ENCODE peak calls at places on chromosomes 2 and 18, in nine cellular contexts. G is cardiac fibroblast, D is neural progenitor cell, U is activated B cell treated with CpG ODN at 0.5 μM for 24 hours, J is nephron progenitor cell, Y is GM20000, A is A549, M is heart left ventricle, O is IMR-90. T is an unnamed sample.
A peak's percentile ranks its signal among the peaks of the same experiment; 100 is the strongest.

GRCh38 chr2:176385219-176385618 is 116.0 kb downstream of the MTX2 start:
- DNase-seq in G (no peak), D (no peak), U (no peak), J (no peak), Y (no peak), A (no peak), M (no peak), O (no peak), T (no peak)

GRCh38 chr18:5759169-5759568 is 136.2 kb downstream of the TMEM200C start:
- DNase-seq in G (no peak), D (peak; percentile 21), U (no peak), J (no peak), Y (no peak), A (no peak), M (no peak), O (no peak), T (no peak)

GRCh38 chr18:8341481-8342230 is 267.6 kb upstream of the RAB12 start:
- DNase-seq in G (peak; percentile 72), D (no peak), U (no peak), J (no peak), Y (no peak), A (peak; percentile 97), M (no peak), O (peak; percentile 75), T (no peak)

GRCh38 chr18:42182728-42183700 is 228.0 kb downstream of the PIK3C3 start:
- DNase-seq in G (no peak), D (no peak), U (no peak), J (no peak), Y (no peak), A (no peak), M (no peak), O (no peak), T (no peak)

GRCh38 chr2:53632714-53633113 is 134.9 kb upstream of the CHAC2 start:
- DNase-seq in G (peak; percentile 23), D (no peak), U (no peak), J (no peak), Y (no peak), A (no peak), M (no peak), O (peak; percentile 2), T (no peak)

GRCh38 chr18:48138660-48139426 is 208.4 kb upstream of the SMAD2 start:
- DNase-seq in G (no peak), D (no peak), U (no peak), J (no peak), Y (no peak), A (no peak), M (no peak), O (no peak), T (no peak)

GRCh38 chr2:223989206-223989859 is 32.1 kb downstream of the MRPL44 start:
- DNase-seq in G (no peak), D (peak; percentile 58), U (no peak), J (no peak), Y (no peak), A (peak; percentile 30), M (no peak), O (no peak), T (no peak)

GRCh38 chr2:21413082-21413481 is 289.3 kb downstream of the TDRD15 start:
- DNase-seq in G (no peak), D (no peak), U (no peak), J (no peak), Y (no peak), A (no peak), M (no peak), O (peak; percentile 85), T (no peak)

GRCh38 chr2:159968282-159968900 is 94.0 kb downstream of the PLA2R1 start:
- DNase-seq in G (peak; percentile 78), D (peak; percentile 84), U (no peak), J (peak; percentile 13), Y (peak; percentile 43), A (peak; percentile 41), M (peak; percentile 30), O (peak; percentile 41), T (no peak)

GRCh38 chr18:10040287-10041011 is 126.6 kb downstream of the VAPA start:
- DNase-seq in G (peak; percentile 87), D (no peak), U (no peak), J (no peak), Y (no peak), A (no peak), M (no peak), O (peak; percentile 76), T (no peak)

GRCh38 chr18:62342884-62343283 is 17.8 kb downstream of the TNFRSF11A start:
- DNase-seq in G (no peak), D (no peak), U (no peak), J (no peak), Y (no peak), A (no peak), M (no peak), O (no peak), T (no peak)

GRCh38 chr2:95353613-95354468 is 48.7 kb upstream of the FAHD2A start:
- DNase-seq in G (no peak), D (no peak), U (no peak), J (no peak), Y (no peak), A (no peak), M (no peak), O (no peak), T (no peak)

GRCh38 chr2:31434911-31435310 is 20.4 kb upstream of the XDH start:
- DNase-seq in G (no peak), D (no peak), U (no peak), J (no peak), Y (no peak), A (peak; percentile 29), M (no peak), O (peak; percentile 17), T (no peak)
- TF ChIP-seq CTCF in G (peak; percentile 27), D (peak; percentile 26), U (no peak), J (no peak), Y (no peak), A (peak; percentile 65), M (no peak), O (peak; percentile 41), T (no peak)

GRCh38 chr2:165141601-165142000 is 62.2 kb downstream of the SCN3A start:
- DNase-seq in G (no peak), D (no peak), U (no peak), J (no peak), Y (no peak), A (no peak), M (no peak), O (peak; percentile 3), T (no peak)
- TF ChIP-seq CTCF in G (peak; percentile 19), D (peak; percentile 27), U (no peak), J (no peak), Y (no peak), A (no peak), M (no peak), O (peak; percentile 35), T (peak; percentile 51)

GRCh38 chr2:233060500-233061006 is 411 bp downstream of the INPP5D start:
- DNase-seq in G (no peak), D (no peak), U (no peak), J (no peak), Y (no peak), A (no peak), M (no peak), O (no peak), T (no peak)

GRCh38 chr2:233062946-233063268 is 2.8 kb downstream of the INPP5D start:
- DNase-seq in G (no peak), D (no peak), U (no peak), J (no peak), Y (no peak), A (no peak), M (no peak), O (no peak), T (no peak)

GRCh38 chr2:233062447-233062842 is 2.3 kb downstream of the INPP5D start:
- DNase-seq in G (no peak), D (no peak), U (peak; percentile 15), J (no peak), Y (no peak), A (no peak), M (no peak), O (no peak), T (no peak)

GRCh38 chr2:233061007-233061590 is 957 bp downstream of the INPP5D start:
- DNase-seq in G (no peak), D (no peak), U (peak; percentile 56), J (no peak), Y (peak; percentile 75), A (no peak), M (no peak), O (no peak), T (no peak)

DNA sequence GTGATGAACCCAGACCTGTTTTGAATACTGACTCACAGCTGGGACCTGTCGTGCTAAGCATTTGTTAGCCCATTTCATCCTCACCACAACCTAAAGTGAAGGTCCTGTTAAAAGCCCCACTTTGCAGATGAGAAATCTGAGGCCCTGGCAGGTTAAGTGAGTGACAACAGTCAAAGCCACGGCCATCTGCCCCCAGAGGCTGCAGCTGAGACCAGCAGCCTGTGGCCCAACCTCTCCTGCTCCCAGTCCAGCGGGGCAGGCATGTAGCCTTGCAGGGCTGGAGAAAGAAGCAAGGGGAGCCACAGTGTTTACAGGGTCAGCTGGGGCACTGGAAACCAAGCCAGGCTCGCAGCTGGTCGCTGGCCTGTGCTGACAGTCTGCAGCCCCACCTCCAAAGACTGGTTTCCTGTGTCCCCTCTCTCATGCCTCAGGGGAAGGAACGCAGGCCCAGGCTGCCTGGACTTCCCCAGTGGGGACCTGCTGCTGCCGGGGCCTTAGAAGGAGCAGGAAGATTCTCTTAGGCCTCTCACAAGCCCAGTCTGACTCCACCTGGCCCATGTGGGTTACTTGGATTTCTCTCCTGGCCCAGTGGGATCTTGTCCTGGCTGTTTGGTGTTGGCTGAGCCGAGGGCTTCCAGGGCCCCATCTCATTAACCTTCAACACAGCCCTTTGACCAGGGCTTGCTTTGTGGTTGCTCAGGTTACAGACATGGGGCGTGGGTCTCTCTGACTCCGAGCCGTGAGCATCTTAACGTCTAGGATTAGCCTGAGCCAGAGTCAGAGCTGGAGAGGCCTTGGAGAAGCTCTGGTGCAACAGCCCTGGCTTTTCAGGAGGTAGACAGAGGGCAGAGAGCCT is 1.7 kb downstream of the INPP5D start:
- DNase-seq in G (peak; percentile 18), D (peak; percentile 49), U (peak; percentile 43), J (peak; percentile 51), Y (peak; percentile 58), A (no peak), M (peak; percentile 63), O (peak; percentile 16), T (no peak)
- TF ChIP-seq CTCF in G (peak; percentile 10), D (no peak), U (no peak), J (peak; percentile 16), Y (no peak), A (no peak), M (peak; percentile 17), O (peak; percentile 2), T (no peak)

GRCh38 chr2:197850882-197851281 is 46.5 kb downstream of the PLCL1 start:
- DNase-seq in G (peak; percentile 31), D (no peak), U (no peak), J (no peak), Y (no peak), A (no peak), M (no peak), O (peak; percentile 5), T (no peak)

GRCh38 chr2:197848602-197849001 is 44.2 kb downstream of the PLCL1 start:
- DNase-seq in G (no peak), D (no peak), U (no peak), J (no peak), Y (no peak), A (no peak), M (no peak), O (no peak), T (no peak)

GRCh38 chr2:197852127-197852526 is 47.7 kb downstream of the PLCL1 start:
- DNase-seq in G (no peak), D (no peak), U (no peak), J (no peak), Y (no peak), A (no peak), M (no peak), O (no peak), T (no peak)

GRCh38 chr2:197853549-197853948 is 49.2 kb downstream of the PLCL1 start:
- DNase-seq in G (no peak), D (no peak), U (no peak), J (no peak), Y (no peak), A (no peak), M (no peak), O (no peak), T (no peak)

GRCh38 chr2:197851451-197851850 is 47.1 kb downstream of the PLCL1 start:
- DNase-seq in G (no peak), D (peak; percentile 37), U (no peak), J (no peak), Y (peak; percentile 23), A (no peak), M (no peak), O (peak; percentile 7), T (no peak)
- TF ChIP-seq CTCF in G (peak; percentile 22), D (peak; percentile 49), U (no peak), J (no peak), Y (peak; percentile 22), A (no peak), M (no peak), O (peak; percentile 17), T (no peak)